ENCODE peak calls at places on chromosomes 1 and 21, in five cellular contexts. N, C, L, E and B are unnamed samples.
A peak's percentile ranks its signal among the peaks of the same experiment; 100 is the strongest.

GRCh38 chr1:20409971-20410370 is 76.0 kb downstream of the CAMK2N1 start:
- DNase-seq in N (no peak), C (no peak), L (no peak), E (no peak), B (no peak)

GRCh38 chr1:59409986-59410385 is 113.1 kb downstream of the FGGY start:
- DNase-seq in N (no peak), C (no peak), L (no peak), E (no peak), B (no peak)

GRCh38 chr1:214464303-214465287 is 86.8 kb downstream of the PTPN14 start:
- DNase-seq in N (no peak), C (no peak), L (peak; percentile 45), E (no peak), B (no peak)

GRCh38 chr21:34612056-34612455 is 2.9 kb downstream of the RCAN1 start:
- DNase-seq in N (no peak), C (no peak), L (no peak), E (no peak), B (no peak)

GRCh38 chr1:153288634-153289275 is 24.0 kb downstream of the PGLYRP3 start:
- DNase-seq in N (peak; percentile 22), C (no peak), L (no peak), E (no peak), B (no peak)

GRCh38 chr1:218633238-218633948 is 288.3 kb downstream of the TGFB2 start:
- DNase-seq in N (no peak), C (no peak), L (no peak), E (no peak), B (no peak)

GRCh38 chr21:34878501-34878900 is 170.6 kb downstream of the RUNX1 start:
- DNase-seq in N (no peak), C (no peak), L (no peak), E (no peak), B (no peak)

GRCh38 chr1:35810096-35810860 is 2.5 kb downstream of the AGO4 start:
- DNase-seq in N (no peak), C (peak; percentile 61), L (no peak), E (no peak), B (no peak)

GRCh38 chr1:54329337-54329954 is 76.7 kb downstream of the SSBP3 start:
- DNase-seq in N (no peak), C (no peak), L (no peak), E (no peak), B (no peak)